ENCODE peak calls at places on chromosomes 6 and 20, in four cellular contexts. Z is NCI-H345, U is NCI-H1105 treated with DMSO at 0.1 percent for 48 hours, N is RWPE1. T is an unnamed sample.

GRCh38 chr20:15638781-15639180 is 934.5 kb downstream of the KIF16B start:
- DNase-seq in N (no peak), U (no peak), Z (no peak), T (no peak)

GRCh38 chr6:127971945-127972391 is 71.1 kb upstream of the THEMIS start:
- DNase-seq in N (peak; percentile 36), U (no peak), Z (no peak), T (peak; percentile 25)

GRCh38 chr6:110877154-110877564 is 2.6 kb downstream of the AMD1 start:
- DNase-seq in U (no peak), Z (no peak), N (no peak), T (no peak)

GRCh38 chr6:165905744-165906143 is 242.7 kb upstream of the PDE10A start:
- DNase-seq in Z (no peak), N (no peak), U (no peak), T (no peak)

GRCh38 chr6:107811591-107812218 is 12.4 kb downstream of the SCML4 start:
- DNase-seq in Z (no peak), N (peak; percentile 29), U (no peak), T (peak; percentile 63)

GRCh38 chr6:121849477-121849876 is 414.0 kb downstream of the GJA1 start:
- DNase-seq in U (peak; percentile 68), N (peak; percentile 70), Z (no peak), T (peak; percentile 71)

GRCh38 chr20:41299899-41300298 is 17.6 kb downstream of the ZHX3 start:
- DNase-seq in Z (no peak), U (no peak), N (no peak), T (no peak)

GRCh38 chr6:107743311-107743710 is 80.8 kb downstream of the SCML4 start:
- DNase-seq in U (no peak), N (no peak), Z (peak; percentile 24), T (peak; percentile 63)

GRCh38 chr6:93825950-93826349 is 406.6 kb upstream of the EPHA7 start:
- DNase-seq in Z (no peak), N (no peak), U (no peak), T (no peak)

GRCh38 chr6:26020983-26021349 is 58.4 kb downstream of the TRIM38 start:
- DNase-seq in Z (peak; percentile 87), U (peak; percentile 89), N (peak; percentile 15), T (peak; percentile 73)

GRCh38 chr20:12409501-12409900 is 491.8 kb downstream of the BTBD3 start:
- DNase-seq in N (peak; percentile 48), Z (no peak), U (no peak), T (peak; percentile 85)

GRCh38 chr20:21102691-21103311 is 3.4 kb downstream of the LINC00237 start:
- DNase-seq in N (no peak), U (no peak), Z (peak; percentile 5), T (peak; percentile 36)

GRCh38 chr6:290111-290932 is 2.0 kb upstream of the DUSP22 start:
- DNase-seq in U (no peak), N (no peak), Z (no peak), T (no peak)

GRCh38 chr20:11796041-11796440 is 121.7 kb upstream of the BTBD3 start:
- DNase-seq in Z (no peak), U (no peak), N (no peak), T (no peak)

GRCh38 chr6:135212935-135213334 is 31.8 kb downstream of the MYB start:
- DNase-seq in N (peak; percentile 31), U (no peak), Z (no peak), T (peak; percentile 41)

GRCh38 chr6:33116417-33116816 is 40.6 kb downstream of the HLA-DPB1 start:
- DNase-seq in Z (no peak), U (no peak), N (no peak), T (no peak)

GRCh38 chr20:53652859-53653520 is 59.4 kb upstream of the ZNF217 start:
- DNase-seq in Z (no peak), U (no peak), N (no peak), T (no peak)

GRCh38 chr20:24773168-24773567 is 175.9 kb upstream of the CST7 start:
- DNase-seq in N (no peak), U (no peak), Z (no peak), T (no peak)

GRCh38 chr6:34520645-34521462 is 35.3 kb downstream of the SPDEF start:
- DNase-seq in Z (no peak), N (no peak), U (no peak), T (no peak)

GRCh38 chr6:109373762-109374161 is 8.5 kb downstream of the CD164 start:
- DNase-seq in U (no peak), N (no peak), Z (no peak), T (no peak)

T was measured in epithelial cell of esophagus.